ENCODE peak calls at places on chromosomes 7 and 10, in eight cellular contexts. W is NK-92 treated with Interleukin-12 subunit alpha and Interleukin-12 subunit beta, amount 100 ng/mL, for 24 hours; D is activated naive CD4-positive, alpha-beta T cell; F is body of pancreas; T is skeletal muscle cell; N is AG08396; Y is PC-3; E is SK-N-SH. G is an unnamed sample.

GRCh38 chr10:17256026-17256425 is 28.0 kb downstream of the VIM start:
- DNase-seq in W (no peak), D (no peak), F (no peak), T (no peak), N (no peak), Y (no peak), E (no peak), G (no peak)

GRCh38 chr7:106170216-106170615 is 58.1 kb upstream of the SYPL1 start:
- DNase-seq in W (no peak), D (no peak), F (no peak), T (no peak), N (no peak), Y (no peak), E (no peak), G (no peak)

GRCh38 chr10:110151871-110152270 is 55.5 kb upstream of the MXI1 start:
- DNase-seq in W (no peak), D (no peak), F (no peak), T (no peak), N (no peak), Y (no peak), E (no peak), G (no peak)

GRCh38 chr7:135168001-135168400 is 2.5 kb downstream of the CYREN start:
- DNase-seq in W (no peak), D (no peak), F (peak), T (no peak), N (peak), Y (no peak), E (no peak), G (no peak)

GRCh38 chr10:70664702-70665195 is 7.6 kb upstream of the ADAMTS14 start:
- DNase-seq in W (no peak), D (no peak), F (no peak), T (peak), N (peak), Y (peak), E (peak), G (peak)

GRCh38 chr10:122551450-122551849 is 9.1 kb upstream of the DMBT1 start:
- DNase-seq in W (no peak), D (no peak), F (no peak), T (no peak), N (no peak), Y (no peak), E (no peak), G (no peak)

GRCh38 chr10:132602610-132603009 is 65.0 kb downstream of the INPP5A start:
- DNase-seq in W (no peak), D (no peak), F (no peak), T (no peak), N (no peak), Y (no peak), E (no peak), G (no peak)

GRCh38 chr7:100894860-100895700 is 608 bp downstream of the ACHE start:
- DNase-seq in W (no peak), D (peak), F (peak), T (no peak), N (peak), Y (peak), E (peak), G (no peak)

GRCh38 chr7:51455513-51455912 is 138.9 kb upstream of the COBL start:
- DNase-seq in W (no peak), D (no peak), F (no peak), T (no peak), N (no peak), Y (no peak), E (no peak), G (no peak)

GRCh38 chr10:76939862-76940495 is 697.6 kb downstream of the KCNMA1 start:
- DNase-seq in W (no peak), D (no peak), F (no peak), T (no peak), N (no peak), Y (no peak), E (peak), G (no peak)

GRCh38 chr7:149016876-149017275 is 11.4 kb downstream of the PDIA4 start:
- DNase-seq in W (no peak), D (no peak), F (no peak), T (no peak), N (no peak), Y (no peak), E (no peak), G (no peak)

GRCh38 chr10:29731760-29732159 is 97.0 kb upstream of the SVIL start:
- DNase-seq in W (no peak), D (no peak), F (no peak), T (no peak), N (no peak), Y (no peak), E (no peak), G (no peak)

GRCh38 chr10:89206402-89207180 is 526 bp downstream of the CH25H start:
- DNase-seq in W (no peak), D (no peak), F (peak), T (no peak), N (peak), Y (no peak), E (peak), G (no peak)

GRCh38 chr10:100614416-100614815 is 78.7 kb downstream of the HIF1AN start:
- DNase-seq in W (no peak), D (no peak), F (no peak), T (no peak), N (no peak), Y (no peak), E (no peak), G (no peak)

GRCh38 chr7:140559410-140559809 is 80.1 kb upstream of the MKRN1 start:
- DNase-seq in W (no peak), D (no peak), F (no peak), T (no peak), N (no peak), Y (no peak), E (no peak), G (no peak)

GRCh38 chr7:98110249-98111022 is 3.8 kb downstream of the LMTK2 start:
- DNase-seq in W (no peak), D (no peak), F (peak), T (no peak), N (no peak), Y (no peak), E (peak), G (no peak)

GRCh38 chr7:28151965-28152364 is 28.6 kb downstream of the JAZF1 start:
- DNase-seq in W (no peak), D (no peak), F (no peak), T (peak), N (no peak), Y (peak), E (no peak), G (peak)

GRCh38 chr7:3089493-3089892 is 45.8 kb upstream of the CARD11 start:
- DNase-seq in W (no peak), D (no peak), F (no peak), T (no peak), N (no peak), Y (peak), E (peak), G (no peak)

GRCh38 chr10:31921031-31921430 is 7.6 kb downstream of the ARHGAP12 start:
- DNase-seq in W (no peak), D (no peak), F (no peak), T (no peak), N (no peak), Y (no peak), E (no peak), G (no peak)

GRCh38 chr10:23197416-23197861 is 5.3 kb downstream of the PTF1A start:
- DNase-seq in W (no peak), D (no peak), F (peak), T (no peak), N (no peak), Y (no peak), E (no peak), G (no peak)

GRCh38 chr7:143223784-143224183 is 1.9 kb downstream of the TAS2R40 start:
- DNase-seq in W (no peak), D (no peak), F (no peak), T (no peak), N (no peak), Y (peak), E (no peak), G (no peak)

G was measured in AG04450.